ENCODE peak calls at places on chromosomes 6 and 20, in seven cellular contexts. H is fibroblast of the aortic adventitia, N is fibroblast of pulmonary artery, W is psoas muscle, Q is foreskin fibroblast, B is IMR-90, L is heart left ventricle. M is an unnamed sample.
A peak's percentile ranks its signal among the peaks of the same experiment; 100 is the strongest.

GRCh38 chr6:40328376-40328987 is 258.7 kb downstream of the LRFN2 start:
- DNase-seq in L (no peak), W (no peak), H (no peak), B (no peak), Q (no peak), N (no peak), M (no peak)

GRCh38 chr6:83707829-83708545 is 914 bp downstream of the SNAP91 start:
- DNase-seq in Q (peak; percentile 4), H (no peak), N (peak; percentile 3), B (no peak), L (no peak), W (no peak), M (peak; percentile 2)

GRCh38 chr6:3755637-3756515 is 4.4 kb upstream of the PXDC1 start:
- DNase-seq in H (no peak), N (no peak), W (no peak), B (no peak), L (no peak), Q (no peak), M (no peak)

GRCh38 chr6:29792123-29793035 is 35.2 kb upstream of the HLA-G start:
- DNase-seq in H (peak; percentile 6), Q (peak; percentile 35), L (peak; percentile 64), N (peak; percentile 11), W (peak; percentile 78), B (no peak), M (peak; percentile 25)

GRCh38 chr6:129105793-129106192 is 222.9 kb downstream of the LAMA2 start:
- DNase-seq in B (peak; percentile 35), W (no peak), L (no peak), H (no peak), N (no peak), Q (no peak), M (no peak)

GRCh38 chr6:124190256-124190655 is 386.6 kb downstream of the NKAIN2 start:
- DNase-seq in N (no peak), Q (no peak), W (no peak), B (no peak), H (no peak), L (no peak), M (no peak)

GRCh38 chr20:2800590-2801458 is at the start of gene CPXM1:
- DNase-seq in W (no peak), L (no peak), H (no peak), B (no peak), Q (no peak), N (no peak), M (no peak)

GRCh38 chr6:113102761-113103160 is 754.4 kb upstream of the MARCKS start:
- DNase-seq in H (no peak), W (no peak), L (no peak), N (peak; percentile 71), Q (peak; percentile 47), B (peak; percentile 64), M (no peak)

GRCh38 chr20:58268421-58268821 is 40.0 kb upstream of the ANKRD60 start:
- DNase-seq in H (no peak), W (no peak), N (no peak), L (no peak), Q (no peak), B (no peak), M (no peak)

GRCh38 chr20:17504326-17504897 is 26.8 kb downstream of the BFSP1 start:
- DNase-seq in H (peak; percentile 10), W (no peak), L (no peak), N (no peak), B (no peak), Q (no peak), M (no peak)
- H3K4me3 ChIP-seq in H (peak overlapping the region; percentile 45), W (peak overlapping the region; percentile 63), L (peak overlapping the region; percentile 26), N (peak overlapping the region; percentile 47), B (no peak overlapping the region), Q (peak overlapping the region; percentile 69), M (peak overlapping the region; percentile 69)

DNA sequence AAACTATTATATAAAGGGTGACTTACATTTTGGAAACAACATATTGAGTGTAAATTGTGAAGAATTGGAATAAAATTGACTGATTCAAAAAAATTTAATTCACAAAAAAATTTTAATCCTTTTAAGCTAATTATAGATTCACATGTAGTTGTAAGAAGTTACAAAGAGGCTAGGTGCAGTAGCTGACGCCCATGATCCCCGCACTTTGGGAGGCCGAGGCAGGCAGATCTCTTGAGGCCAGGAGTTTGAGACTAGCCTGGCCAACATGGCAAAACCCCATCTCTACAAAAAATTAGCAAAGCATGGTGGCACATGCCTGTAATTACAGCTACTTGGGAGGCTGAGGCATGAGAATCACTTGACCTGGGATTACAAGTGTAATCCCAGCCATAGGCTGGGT is 30.3 kb upstream of the KHDC1 start:
- DNase-seq in L (no peak), Q (no peak), B (no peak), N (no peak), H (no peak), W (no peak), M (no peak)
- TF ChIP-seq CTCF in L (no peak), Q (no peak), B (no peak), N (no peak), H (no peak), W (no peak), M (no peak)

GRCh38 chr6:25882066-25882496 is 8.0 kb upstream of the SLC17A3 start:
- DNase-seq in L (peak; percentile 10), B (no peak), Q (no peak), H (no peak), W (peak; percentile 50), N (no peak), M (no peak)
- H3K4me3 ChIP-seq in L (no peak overlapping the region), B (no peak overlapping the region), Q (no peak overlapping the region), H (no peak overlapping the region), W (no peak overlapping the region), N (no peak overlapping the region), M (no peak overlapping the region)

DNA sequence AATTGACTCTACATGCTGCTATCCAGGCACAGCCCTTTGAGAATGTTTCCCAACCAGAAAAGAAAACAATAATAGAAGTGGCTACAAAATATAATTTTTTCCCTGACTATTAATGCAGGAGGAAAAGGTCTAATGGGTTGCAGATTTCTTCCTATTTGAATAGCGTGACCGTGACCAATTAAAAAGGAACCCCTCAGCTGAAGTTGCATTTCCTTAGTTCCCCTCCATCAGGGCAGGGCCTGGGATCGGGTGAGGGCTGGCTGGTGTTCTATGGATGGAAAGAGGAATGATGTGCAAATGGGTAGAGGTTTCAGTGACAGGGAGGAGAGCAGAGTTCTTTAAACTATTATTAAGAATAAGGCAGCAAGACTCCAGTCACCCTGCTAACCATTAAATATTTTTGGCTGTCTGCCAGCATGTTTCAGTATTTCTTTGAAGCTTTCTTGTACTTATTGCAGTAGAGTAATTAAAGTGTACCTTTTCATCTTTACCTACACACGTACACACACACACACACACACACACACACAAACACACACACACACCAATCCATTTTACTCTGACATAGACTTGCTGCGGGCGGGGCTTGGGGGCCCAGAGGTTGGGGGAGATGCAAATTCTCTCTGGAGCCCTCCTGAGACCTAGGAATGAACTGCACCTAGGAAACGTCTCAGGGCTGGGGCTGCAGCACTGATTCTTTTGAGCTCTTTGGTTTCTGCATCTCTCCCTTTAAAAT is 154.8 kb upstream of the SLC35B3 start:
- DNase-seq in N (no peak), Q (no peak), B (no peak), W (no peak), H (no peak), L (no peak), M (no peak)
- TF ChIP-seq CTCF in N (no peak), Q (no peak), B (no peak), W (no peak), H (no peak), L (no peak), M (no peak)

GRCh38 chr6:41704656-41705328 is 30.6 kb downstream of the TFEB start:
- DNase-seq in W (peak; percentile 14), N (no peak), B (no peak), Q (no peak), L (no peak), H (no peak), M (no peak)
- H3K4me3 ChIP-seq in W (peak overlapping the region; percentile 37), N (no peak overlapping the region), B (no peak overlapping the region), Q (no peak overlapping the region), L (no peak overlapping the region), H (no peak overlapping the region), M (no peak overlapping the region)

DNA sequence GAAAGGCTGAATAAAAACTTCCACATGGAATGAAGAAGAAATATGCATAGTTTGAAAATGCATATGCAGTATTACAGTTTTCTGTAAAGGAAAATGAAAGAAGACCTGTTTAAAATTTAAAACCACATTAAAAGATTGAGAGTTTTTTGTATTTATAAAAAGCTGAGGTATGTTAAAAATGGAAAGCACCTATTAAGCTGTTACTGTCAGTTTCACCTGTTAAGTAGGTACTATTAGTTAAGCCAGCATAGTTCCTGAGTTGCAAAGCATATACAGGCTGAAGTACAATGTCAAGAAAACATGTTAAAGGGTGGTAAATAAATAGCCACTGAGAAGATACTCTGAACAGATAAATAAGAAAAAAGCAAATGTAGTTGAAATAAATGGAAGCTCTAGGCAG is 69.9 kb downstream of the ATXN1 start:
- DNase-seq in Q (no peak), H (no peak), B (no peak), N (no peak), L (no peak), W (no peak), M (no peak)
- TF ChIP-seq CTCF in Q (no peak), H (no peak), B (no peak), N (no peak), L (no peak), W (no peak), M (no peak)

DNA sequence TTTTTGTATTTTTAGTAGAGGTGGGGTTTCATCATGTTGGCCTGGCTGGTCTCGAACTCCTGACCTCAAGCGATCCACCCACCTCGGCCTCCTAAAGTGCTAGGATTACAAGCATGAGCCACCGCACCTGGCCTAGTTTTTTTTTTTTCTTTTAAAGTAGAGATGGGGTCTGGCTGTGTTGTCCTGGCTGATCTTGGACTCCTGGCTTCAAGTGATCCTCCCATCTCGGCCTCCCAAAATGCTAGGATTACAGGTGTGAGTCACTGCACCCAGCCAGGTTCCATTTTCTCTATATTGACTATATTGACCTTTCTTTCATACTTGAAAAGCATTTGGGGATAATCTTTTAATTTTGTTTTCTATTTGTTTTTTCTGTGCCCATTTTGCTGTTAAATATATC is 13.3 kb downstream of the PANK2 start:
- DNase-seq in W (no peak), H (no peak), N (no peak), B (no peak), Q (no peak), L (no peak), M (no peak)
- H3K4me3 ChIP-seq in W (no peak overlapping the region), H (no peak overlapping the region), N (no peak overlapping the region), B (no peak overlapping the region), Q (no peak overlapping the region), L (no peak overlapping the region), M (no peak overlapping the region)

DNA sequence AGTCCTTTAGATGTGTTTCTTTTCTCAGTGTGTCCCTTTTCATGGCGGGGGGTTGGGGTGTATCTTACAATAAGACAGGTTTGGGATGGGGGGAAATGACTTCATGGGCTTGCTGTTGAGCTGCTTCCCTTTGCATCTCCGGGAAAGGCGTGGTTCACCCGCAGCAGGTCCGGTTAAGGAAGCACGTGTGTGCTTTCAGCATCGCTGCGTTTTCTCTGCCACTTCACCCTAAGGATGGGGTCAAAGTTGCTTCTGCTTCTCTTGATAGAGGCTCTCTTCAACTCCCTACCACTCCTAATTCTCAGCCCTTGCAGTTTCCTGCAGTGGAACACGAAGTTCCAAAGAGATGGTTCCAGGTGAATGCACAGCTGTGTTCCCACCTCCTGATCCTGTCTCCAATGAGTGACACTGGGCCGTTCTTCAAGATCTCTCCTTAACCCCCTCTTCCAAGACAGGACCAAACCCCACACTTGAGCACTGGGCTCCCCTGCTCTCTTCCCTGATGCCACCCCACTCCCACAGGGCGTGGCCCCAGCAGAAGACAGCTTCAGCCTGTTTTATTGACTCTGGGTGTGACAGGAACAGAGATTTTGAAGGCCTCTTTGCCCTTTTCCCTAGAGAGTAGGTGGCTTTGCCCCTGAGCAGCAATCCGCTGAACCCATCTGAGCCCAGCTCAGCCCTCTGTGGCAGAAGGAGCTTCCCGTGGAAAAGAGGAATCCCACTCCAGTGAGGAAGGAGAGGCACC is 85.2 kb downstream of the PLEKHG1 start:
- DNase-seq in B (no peak), Q (no peak), N (no peak), L (peak; percentile 52), W (no peak), H (no peak), M (no peak)
- TF ChIP-seq CTCF in B (no peak), Q (no peak), N (no peak), L (no peak), W (no peak), H (no peak), M (no peak)

M was measured in AG10803.